ENCODE peak calls at places on chromosomes 16 and 17, in nine cellular contexts. O is IMR-90, I is osteocyte, J is HFFc6, Q is mammary epithelial cell, L is fibroblast of the aortic adventitia, B is GM12891, A is COR-L47, P is fibroblast of mammary gland. F is an unnamed sample.

GRCh38 chr17:76014100-76014924 is 12.8 kb downstream of the EVPL start:
- DNase-seq in Q (peak; percentile 61), B (peak; percentile 98), P (peak; percentile 63), A (peak; percentile 88), J (peak; percentile 32), O (peak; percentile 58), L (peak; percentile 65), I (peak; percentile 89), F (peak; percentile 97)

GRCh38 chr16:31242197-31242596 is 17.6 kb upstream of the ITGAM start:
- DNase-seq in A (no peak), O (peak; percentile 4), J (peak; percentile 12), Q (peak; percentile 18), P (peak; percentile 42), L (peak; percentile 28), B (no peak), I (no peak), F (no peak)

GRCh38 chr16:450800-451512 is 25.5 kb downstream of the RAB11FIP3 start:
- DNase-seq in Q (no peak), P (no peak), B (no peak), L (no peak), O (no peak), A (peak; percentile 65), I (no peak), J (no peak), F (peak; percentile 23)

GRCh38 chr17:76528528-76529223 is 8.8 kb downstream of the CYGB start:
- DNase-seq in O (peak; percentile 28), Q (no peak), P (peak; percentile 68), B (no peak), I (no peak), J (no peak), A (no peak), L (peak; percentile 81), F (no peak)

GRCh38 chr17:76996741-76997694 is 128.8 kb downstream of the MGAT5B start:
- DNase-seq in B (no peak), I (no peak), P (no peak), Q (no peak), J (no peak), A (no peak), O (no peak), L (no peak), F (no peak)

GRCh38 chr17:16662936-16663335 is 9.3 kb upstream of the ZNF624 start:
- DNase-seq in Q (peak; percentile 25), J (peak; percentile 15), O (no peak), P (no peak), A (no peak), I (no peak), B (no peak), L (no peak), F (no peak)

GRCh38 chr17:68210570-68210969 is 37.3 kb upstream of the AMZ2 start:
- DNase-seq in P (no peak), B (no peak), A (no peak), J (no peak), Q (no peak), L (no peak), O (no peak), I (no peak), F (no peak)

GRCh38 chr17:74945543-74945942 is 9.8 kb downstream of the OTOP3 start:
- DNase-seq in B (no peak), J (no peak), A (no peak), Q (no peak), L (no peak), I (no peak), P (no peak), O (no peak), F (no peak)

GRCh38 chr16:74224828-74225227 is 71.8 kb upstream of the PSMD7 start:
- DNase-seq in P (peak; percentile 3), J (no peak), L (peak; percentile 14), B (no peak), O (peak; percentile 33), A (no peak), I (no peak), Q (peak; percentile 12), F (no peak)

GRCh38 chr16:1691276-1691675 is 13.2 kb downstream of the JPT2 start:
- DNase-seq in J (peak; percentile 47), L (peak; percentile 45), A (no peak), B (no peak), P (peak; percentile 65), I (no peak), O (peak; percentile 59), Q (peak; percentile 75), F (no peak)

GRCh38 chr17:49471089-49471683 is 23.9 kb upstream of the NGFR start:
- DNase-seq in O (no peak), L (peak; percentile 17), J (no peak), B (no peak), A (no peak), I (no peak), Q (no peak), P (no peak), F (no peak)

GRCh38 chr16:1102921-1103648 is 7.0 kb upstream of the C1QTNF8 start:
- DNase-seq in J (peak; percentile 8), Q (no peak), B (peak; percentile 95), P (peak; percentile 2), I (no peak), L (no peak), A (no peak), O (no peak), F (peak; percentile 96)

GRCh38 chr17:80263253-80264047 is 2.8 kb downstream of the RNF213 start:
- DNase-seq in O (peak; percentile 89), A (peak; percentile 52), J (peak; percentile 67), L (peak; percentile 92), P (peak; percentile 88), I (no peak), B (peak; percentile 80), Q (peak; percentile 77), F (no peak)

GRCh38 chr17:20063665-20064648 is 54.8 kb downstream of the SPECC1 start:
- DNase-seq in L (peak; percentile 94), B (no peak), Q (peak; percentile 90), I (peak; percentile 64), O (peak; percentile 87), J (peak; percentile 84), A (no peak), P (peak; percentile 97), F (peak; percentile 22)

GRCh38 chr17:45718791-45719190 is 65.3 kb upstream of the CRHR1 start:
- DNase-seq in I (no peak), Q (no peak), B (no peak), A (no peak), O (no peak), J (peak; percentile 59), P (no peak), L (peak; percentile 10), F (no peak)

GRCh38 chr16:81834868-81835267 is 55.8 kb downstream of the PLCG2 start:
- DNase-seq in P (no peak), Q (no peak), I (no peak), O (no peak), B (no peak), L (no peak), J (no peak), A (no peak), F (no peak)

GRCh38 chr17:80775863-80776262 is 215.8 kb upstream of the CHMP6 start:
- DNase-seq in O (no peak), P (no peak), Q (no peak), L (no peak), A (no peak), I (no peak), J (no peak), B (no peak), F (no peak)

GRCh38 chr17:64358261-64358788 is 32.3 kb downstream of the PECAM1 start:
- DNase-seq in O (no peak), P (peak; percentile 83), A (peak; percentile 74), B (no peak), I (no peak), Q (no peak), J (no peak), L (no peak), F (no peak)

GRCh38 chr16:66606000-66606751 is 1.7 kb downstream of the CMTM3 start:
- DNase-seq in P (no peak), O (no peak), J (no peak), L (no peak), Q (peak; percentile 47), A (no peak), I (no peak), B (no peak), F (no peak)

GRCh38 chr16:29146266-29146665 is 161.4 kb downstream of the LAT start:
- DNase-seq in P (no peak), J (no peak), Q (no peak), A (no peak), I (no peak), O (no peak), L (no peak), B (no peak), F (no peak)

F was measured in iPS-NIHi11.